ENCODE peak calls at places on chromosomes 7 and 10, in nine cellular contexts. S is NCI-H187; G is aorta; U is hippocampal formation; H is NCI-H1417; C is HTR-8/SVneo; N is H7; Q is stimulated activated naive CD4-positive, alpha-beta T cell; D is NCI-H1105. T is an unnamed sample.

GRCh38 chr10:1408656-1409358 is 328.5 kb downstream of the ADARB2 start:
- DNase-seq in S (no peak), G (no peak), U (no peak), H (no peak), C (no peak), N (peak; percentile 53), Q (no peak), D (no peak), T (no peak)

GRCh38 chr7:90409667-90410066 is 6.4 kb downstream of the CLDN12 start:
- DNase-seq in S (no peak), G (no peak), U (no peak), H (no peak), C (no peak), N (no peak), Q (no peak), D (no peak), T (no peak)

GRCh38 chr7:26227987-26228386 is 26.4 kb downstream of the CBX3 start:
- DNase-seq in S (no peak), G (no peak), U (no peak), H (no peak), C (no peak), N (no peak), Q (no peak), D (no peak), T (no peak)

GRCh38 chr7:36761835-36762234 is 37.5 kb upstream of the AOAH start:
- DNase-seq in S (no peak), G (no peak), U (no peak), H (no peak), C (no peak), N (no peak), Q (no peak), D (no peak), T (no peak)

GRCh38 chr7:150955519-150956394 is 22.4 kb downstream of the KCNH2 start:
- DNase-seq in S (no peak), G (no peak), U (no peak), H (peak; percentile 92), C (no peak), N (peak; percentile 95), Q (no peak), D (no peak), T (no peak)

GRCh38 chr7:117068511-117069155 is 115.3 kb downstream of the ST7 start:
- DNase-seq in S (peak; percentile 75), G (no peak), U (peak; percentile 31), H (peak; percentile 46), C (no peak), N (peak; percentile 11), Q (peak; percentile 3), D (peak; percentile 85), T (no peak)

GRCh38 chr7:12722136-12722535 is 34.7 kb downstream of the ARL4A start:
- DNase-seq in S (no peak), G (no peak), U (no peak), H (no peak), C (no peak), N (no peak), Q (no peak), D (no peak), T (no peak)

GRCh38 chr10:77989081-77989724 is 40.1 kb downstream of the POLR3A start:
- DNase-seq in S (no peak), G (peak; percentile 75), U (peak; percentile 15), H (no peak), C (no peak), N (no peak), Q (no peak), D (no peak), T (no peak)

GRCh38 chr10:14560274-14560673 is 214.4 kb downstream of the FAM107B start:
- DNase-seq in S (no peak), G (no peak), U (no peak), H (no peak), C (peak; percentile 37), N (peak; percentile 59), Q (peak; percentile 59), D (no peak), T (peak; percentile 91)

GRCh38 chr7:113217314-113217713 is 99.0 kb upstream of the SMIM30 start:
- DNase-seq in S (no peak), G (no peak), U (no peak), H (no peak), C (no peak), N (no peak), Q (no peak), D (peak; percentile 62), T (no peak)

GRCh38 chr10:48215148-48215982 is 59.1 kb downstream of the FRMPD2 start:
- DNase-seq in S (peak; percentile 16), G (no peak), U (no peak), H (peak; percentile 11), C (peak; percentile 34), N (peak; percentile 54), Q (no peak), D (peak; percentile 12), T (peak; percentile 76)

GRCh38 chr10:129096340-129096984 is 370.6 kb upstream of the MGMT start:
- DNase-seq in S (no peak), G (peak; percentile 80), U (no peak), H (no peak), C (no peak), N (no peak), Q (no peak), D (no peak), T (no peak)